ENCODE peak calls at places on chromosomes 5 and 9, in nine cellular contexts. Z is fibroblast of the aortic adventitia, I is cardiac muscle cell, P is neural progenitor cell, N is psoas muscle, D is transverse colon, F is tibial artery, X is neural crest cell, E is GM10248. T is an unnamed sample.

GRCh38 chr5:58261605-58262004 is 198.3 kb downstream of the PLK2 start:
- DNase-seq in Z (peak), I (peak), P (no peak), N (no peak), D (no peak), F (no peak), X (no peak), E (no peak), T (no peak)

GRCh38 chr9:12880406-12881016 is 105.7 kb downstream of the LURAP1L start:
- DNase-seq in Z (peak), I (peak), P (no peak), N (no peak), D (no peak), F (no peak), X (no peak), E (no peak), T (peak)

GRCh38 chr9:93240891-93241334 is 57.0 kb downstream of the WNK2 start:
- DNase-seq in Z (no peak), I (no peak), P (no peak), N (no peak), D (no peak), F (no peak), X (no peak), E (no peak), T (no peak)

GRCh38 chr9:114861273-114861672 is 55.4 kb upstream of the TNFSF15 start:
- DNase-seq in Z (no peak), I (no peak), P (no peak), N (no peak), D (no peak), F (no peak), X (no peak), E (no peak), T (no peak)

GRCh38 chr5:151164687-151165392 is 7.3 kb upstream of the ANXA6 start:
- DNase-seq in Z (peak), I (peak), P (peak), N (peak), D (peak), F (peak), X (peak), E (peak), T (peak)

GRCh38 chr9:18142964-18143363 is 331.0 kb upstream of the ADAMTSL1 start:
- DNase-seq in Z (peak), I (peak), P (peak), N (no peak), D (no peak), F (no peak), X (no peak), E (no peak), T (peak)

GRCh38 chr9:84170521-84171141 is 169.9 kb downstream of the SLC28A3 start:
- DNase-seq in Z (peak), I (peak), P (peak), N (peak), D (peak), F (peak), X (no peak), E (no peak), T (peak)

GRCh38 chr5:177309351-177310191 is 2.1 kb downstream of the MXD3 start:
- DNase-seq in Z (peak), I (peak), P (peak), N (peak), D (peak), F (peak), X (peak), E (peak), T (peak)

GRCh38 chr5:167478156-167478555 is 813.3 kb upstream of the WWC1 start:
- DNase-seq in Z (no peak), I (peak), P (no peak), N (no peak), D (no peak), F (no peak), X (no peak), E (no peak), T (no peak)

GRCh38 chr5:138274189-138274853 is at the start of gene GFRA3:
- DNase-seq in Z (peak), I (peak), P (peak), N (no peak), D (no peak), F (no peak), X (peak), E (peak), T (peak)

GRCh38 chr5:16776611-16777251 is 159.4 kb downstream of the MYO10 start:
- DNase-seq in Z (no peak), I (no peak), P (peak), N (peak), D (no peak), F (no peak), X (peak), E (no peak), T (peak)

GRCh38 chr5:179254638-179255271 is 90.5 kb downstream of the ADAMTS2 start:
- DNase-seq in Z (no peak), I (no peak), P (no peak), N (no peak), D (no peak), F (peak), X (no peak), E (no peak), T (no peak)

GRCh38 chr9:116318463-116319271 is 165.1 kb downstream of the PAPPA start:
- DNase-seq in Z (peak), I (peak), P (peak), N (peak), D (peak), F (no peak), X (no peak), E (no peak), T (peak)

GRCh38 chr9:114017741-114018715 is 60.1 kb downstream of the AMBP start:
- DNase-seq in Z (no peak), I (no peak), P (no peak), N (no peak), D (no peak), F (peak), X (no peak), E (no peak), T (no peak)

GRCh38 chr5:154309361-154309725 is 118.8 kb downstream of the GALNT10 start:
- DNase-seq in Z (peak), I (peak), P (no peak), N (no peak), D (no peak), F (no peak), X (no peak), E (no peak), T (peak)

DNA sequence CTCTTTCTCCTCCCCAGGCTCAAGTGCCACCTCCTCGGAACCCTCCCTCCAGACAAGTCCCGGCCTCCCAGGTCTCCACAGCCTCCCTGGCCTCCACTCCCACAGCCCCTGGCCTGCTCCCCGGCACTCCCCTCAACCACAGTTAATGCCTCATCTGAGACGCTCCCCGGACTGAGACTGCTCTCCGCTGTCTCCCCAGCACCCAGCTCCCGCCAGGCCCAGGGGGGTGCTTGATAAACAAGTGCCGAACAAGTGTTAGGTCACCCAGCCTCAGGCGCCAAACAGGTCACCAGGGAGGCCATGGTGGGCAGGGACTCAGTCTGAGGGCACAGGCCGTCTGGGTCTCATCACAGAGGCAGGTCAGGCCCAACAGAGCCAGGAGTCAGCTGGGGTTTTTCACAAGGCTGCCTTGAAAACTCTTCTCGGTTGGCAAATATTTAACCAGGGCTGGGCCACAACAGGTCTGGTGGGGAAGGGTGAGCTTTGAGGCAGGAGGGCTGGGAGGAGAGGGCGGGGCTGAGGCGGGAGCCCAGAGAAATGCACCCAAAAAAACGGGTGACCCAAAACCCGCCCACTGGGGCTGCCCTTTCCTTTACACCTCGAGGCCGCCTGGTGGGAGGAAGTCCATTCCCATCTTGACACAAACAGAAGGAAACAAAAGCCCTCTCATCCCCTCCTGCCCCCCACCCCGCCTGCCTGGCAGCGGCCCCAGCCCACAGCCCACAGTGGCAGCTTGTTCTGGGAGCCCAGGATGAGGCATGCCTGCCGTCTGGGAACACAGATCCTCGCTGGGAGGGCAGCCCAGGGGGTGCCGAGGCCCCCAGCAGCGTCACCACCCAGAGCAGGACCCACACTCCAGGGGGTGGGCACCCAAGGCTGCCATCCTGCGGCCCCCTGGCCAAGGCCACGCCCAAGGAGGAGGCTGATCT is 66.6 kb upstream of the STXBP1 start:
- DNase-seq in Z (peak), I (peak), P (peak), N (no peak), D (peak), F (no peak), X (no peak), E (peak), T (peak)
- TF ChIP-seq CTCF in Z (peak), I (no peak), P (no peak), N (no peak), D (no peak), F (no peak), X (no peak), E (no peak), T (peak)

GRCh38 chr5:134738963-134739661 is 764 bp downstream of the CAMLG start:
- DNase-seq in Z (peak), I (peak), P (peak), N (no peak), D (peak), F (no peak), X (peak), E (peak), T (peak)

GRCh38 chr5:134735243-134735642 is 3.1 kb upstream of the CAMLG start:
- DNase-seq in Z (no peak), I (no peak), P (no peak), N (no peak), D (no peak), F (no peak), X (no peak), E (no peak), T (no peak)

GRCh38 chr5:134741052-134741451 is 2.7 kb downstream of the CAMLG start:
- DNase-seq in Z (no peak), I (no peak), P (no peak), N (no peak), D (no peak), F (no peak), X (no peak), E (no peak), T (no peak)

GRCh38 chr5:134736173-134736812 is 2.1 kb upstream of the CAMLG start:
- DNase-seq in Z (no peak), I (no peak), P (no peak), N (no peak), D (no peak), F (no peak), X (no peak), E (no peak), T (no peak)

GRCh38 chr5:134738133-134738962 is at the start of gene CAMLG:
- DNase-seq in Z (peak), I (peak), P (peak), N (peak), D (peak), F (peak), X (peak), E (peak), T (peak)
- TF ChIP-seq CTCF in Z (peak), I (peak), P (peak), N (peak), D (peak), F (peak), X (peak), E (peak), T (peak)

DNA sequence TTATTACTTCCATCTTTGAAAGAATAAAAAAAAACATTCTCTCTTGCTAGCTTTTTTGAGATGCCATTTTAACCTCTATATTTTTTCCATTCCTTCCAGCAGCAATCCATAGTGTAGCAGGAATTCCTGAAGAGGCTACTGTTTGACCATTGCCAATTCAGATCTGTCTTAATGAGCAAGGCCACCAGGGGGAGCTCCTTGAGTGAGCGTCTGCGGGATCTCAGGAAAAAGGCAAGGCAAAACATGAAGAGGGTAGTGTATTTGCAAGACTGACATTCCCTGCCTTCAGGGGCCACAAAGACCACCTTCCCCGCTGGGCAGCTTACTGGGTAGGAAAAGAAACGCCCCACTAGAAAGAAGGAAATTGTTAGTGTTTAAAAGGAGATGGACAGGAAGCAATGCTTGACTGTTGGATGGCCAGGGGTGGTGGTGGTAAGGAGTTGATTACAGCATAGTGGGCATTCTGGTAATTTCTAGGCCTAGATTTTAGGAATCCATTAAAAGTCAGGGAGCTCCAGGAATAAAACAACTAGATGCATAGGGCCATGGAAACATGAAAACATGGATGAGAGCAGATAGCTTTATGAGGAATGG is 206.6 kb upstream of the HAPLN1 start:
- DNase-seq in Z (peak), I (peak), P (peak), N (peak), D (peak), F (peak), X (peak), E (peak), T (peak)
- TF ChIP-seq CTCF in Z (peak), I (peak), P (peak), N (peak), D (peak), F (peak), X (peak), E (peak), T (peak)

GRCh38 chr9:94613003-94613402 is 19.4 kb upstream of the FBP2 start:
- DNase-seq in Z (no peak), I (no peak), P (no peak), N (no peak), D (no peak), F (no peak), X (no peak), E (no peak), T (peak)
- TF ChIP-seq CTCF in Z (peak), I (peak), P (peak), N (no peak), D (no peak), F (no peak), X (no peak), E (no peak), T (peak)

GRCh38 chr9:130864541-130864940 is 29.5 kb downstream of the ABL1 start:
- DNase-seq in Z (no peak), I (no peak), P (no peak), N (no peak), D (no peak), F (no peak), X (no peak), E (no peak), T (no peak)
- TF ChIP-seq CTCF in Z (no peak), I (no peak), P (no peak), N (no peak), D (no peak), F (no peak), X (no peak), E (no peak), T (no peak)

DNA sequence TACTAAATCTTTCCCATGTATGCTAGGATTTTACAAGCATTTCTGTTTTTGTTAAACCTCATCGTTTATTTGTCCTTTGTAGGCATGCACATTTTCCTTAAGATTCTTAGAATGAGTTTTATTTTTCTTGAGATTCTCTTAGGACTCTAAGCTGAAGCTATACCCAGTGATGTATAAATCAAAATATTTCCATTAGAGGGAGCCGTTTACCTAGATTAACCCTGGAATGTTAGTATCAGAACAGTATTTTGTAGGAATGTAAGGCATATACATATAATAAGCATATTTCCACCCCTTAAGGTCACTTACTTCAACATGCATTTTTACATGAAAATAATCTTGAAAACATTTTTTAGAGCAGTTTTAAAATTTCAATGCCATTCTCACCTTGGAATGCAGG is 35.2 kb upstream of the FCHO2 start:
- DNase-seq in Z (peak), I (peak), P (peak), N (no peak), D (no peak), F (no peak), X (no peak), E (no peak), T (peak)
- TF ChIP-seq CTCF in Z (peak), I (peak), P (peak), N (peak), D (peak), F (peak), X (peak), E (no peak), T (peak)

T was measured in choroid plexus epithelial cell.